ENCODE peak calls at places on chromosome 19, in five cellular contexts. H is stimulated activated CD4-positive, alpha-beta T cell treated with anti-CD3 and anti-CD28 coated beads, Interleukin-12 subunit alpha, Interleukin-12 subunit beta, amount 100 ng/mL, for 24 hours; S is sciatic nerve; O is cardiac muscle cell; W is 8988T. K is an unnamed sample.

GRCh38 chr19:36488816-36489138 is 584 bp downstream of the ZNF566 start:
- DNase-seq in H (no peak), S (no peak), O (no peak), W (peak; percentile 59), K (no peak)

GRCh38 chr19:55251296-55252081 is 7.3 kb downstream of the PPP6R1 start:
- DNase-seq in H (peak; percentile 39), S (no peak), O (peak; percentile 55), W (no peak), K (no peak)

GRCh38 chr19:35031072-35031881 is 1.0 kb downstream of the SCN1B start:
- DNase-seq in H (no peak), S (no peak), O (peak; percentile 42), W (peak; percentile 79), K (no peak)

GRCh38 chr19:23440791-23441190 is 45.5 kb upstream of the ZNF91 start:
- DNase-seq in H (peak; percentile 6), S (no peak), O (peak; percentile 0), W (no peak), K (no peak)

GRCh38 chr19:8731428-8732169 is 10.2 kb downstream of the OR2Z1 start:
- DNase-seq in H (no peak), S (no peak), O (no peak), W (no peak), K (no peak)

GRCh38 chr19:30696514-30696913 is 324.3 kb downstream of the ZNF536 start:
- DNase-seq in H (no peak), S (no peak), O (peak; percentile 32), W (peak; percentile 65), K (no peak)

GRCh38 chr19:406999-407491 is 1.9 kb downstream of the C2CD4C start:
- DNase-seq in H (no peak), S (peak; percentile 50), O (no peak), W (no peak), K (no peak)

GRCh38 chr19:4352701-4353121 is 9.3 kb downstream of the MPND start:
- DNase-seq in H (peak; percentile 31), S (peak; percentile 67), O (peak; percentile 78), W (no peak), K (peak; percentile 36)

GRCh38 chr19:11378319-11379189 is 4.1 kb downstream of the SWSAP1 start:
- DNase-seq in H (no peak), S (no peak), O (peak; percentile 45), W (no peak), K (peak; percentile 56)